ENCODE peak calls at places on chromosome 17, in ten cellular contexts. One of them, this sample, is unnamed.

GRCh38 chr17:81093576-81094223 is 58.7 kb downstream of the BAIAP2 start:
- DNase-seq in lung: no peak
- DNase-seq in ovary: no peak
- DNase-seq in left ventricle myocardium inferior: no peak
- DNase-seq in PC-9: no peak
- DNase-seq in right lobe of liver: no peak
- DNase-seq in cardiac muscle cell: no peak
- DNase-seq in heart right ventricle: no peak
- DNase-seq in adrenal gland: no peak
- DNase-seq in neural progenitor cell: peak
- DNase-seq in this sample: no peak

GRCh38 chr17:33730131-33730530 is 437.0 kb upstream of the ASIC2 start:
- DNase-seq in lung: no peak
- DNase-seq in ovary: no peak
- DNase-seq in left ventricle myocardium inferior: no peak
- DNase-seq in PC-9: no peak
- DNase-seq in right lobe of liver: no peak
- DNase-seq in cardiac muscle cell: no peak
- DNase-seq in heart right ventricle: no peak
- DNase-seq in adrenal gland: no peak
- DNase-seq in neural progenitor cell: no peak
- DNase-seq in this sample: no peak

GRCh38 chr17:33291248-33292183 is 1.6 kb downstream of the ASIC2 start:
- DNase-seq in lung: no peak
- DNase-seq in ovary: no peak
- DNase-seq in left ventricle myocardium inferior: no peak
- DNase-seq in PC-9: no peak
- DNase-seq in right lobe of liver: peak
- DNase-seq in cardiac muscle cell: peak
- DNase-seq in heart right ventricle: peak
- DNase-seq in adrenal gland: no peak
- DNase-seq in neural progenitor cell: peak
- DNase-seq in this sample: no peak

GRCh38 chr17:34254651-34255380 is at the start of gene CCL2:
- DNase-seq in lung: peak
- DNase-seq in ovary: peak
- DNase-seq in left ventricle myocardium inferior: peak
- DNase-seq in PC-9: no peak
- DNase-seq in right lobe of liver: peak
- DNase-seq in cardiac muscle cell: peak
- DNase-seq in heart right ventricle: peak
- DNase-seq in adrenal gland: peak
- DNase-seq in neural progenitor cell: peak
- DNase-seq in this sample: no peak

GRCh38 chr17:45320349-45320930 is 3.6 kb upstream of the MAP3K14 start:
- DNase-seq in lung: no peak
- DNase-seq in ovary: no peak
- DNase-seq in left ventricle myocardium inferior: no peak
- DNase-seq in PC-9: peak
- DNase-seq in right lobe of liver: no peak
- DNase-seq in cardiac muscle cell: no peak
- DNase-seq in heart right ventricle: no peak
- DNase-seq in adrenal gland: no peak
- DNase-seq in neural progenitor cell: no peak
- DNase-seq in this sample: no peak

GRCh38 chr17:63550816-63551639 is 751 bp downstream of the DCAF7 start:
- DNase-seq in lung: no peak
- DNase-seq in ovary: no peak
- DNase-seq in left ventricle myocardium inferior: no peak
- DNase-seq in PC-9: no peak
- DNase-seq in right lobe of liver: no peak
- DNase-seq in cardiac muscle cell: peak
- DNase-seq in heart right ventricle: no peak
- DNase-seq in adrenal gland: peak
- DNase-seq in neural progenitor cell: peak
- DNase-seq in this sample: no peak

GRCh38 chr17:81868674-81869220 is 2.4 kb downstream of the ARHGDIA start:
- DNase-seq in lung: no peak
- DNase-seq in ovary: peak
- DNase-seq in left ventricle myocardium inferior: no peak
- DNase-seq in PC-9: peak
- DNase-seq in right lobe of liver: peak
- DNase-seq in cardiac muscle cell: peak
- DNase-seq in heart right ventricle: no peak
- DNase-seq in adrenal gland: peak
- DNase-seq in neural progenitor cell: peak
- DNase-seq in this sample: no peak

GRCh38 chr17:1989135-1989534 is 36.0 kb downstream of the RTN4RL1 start:
- DNase-seq in lung: no peak
- DNase-seq in ovary: peak
- DNase-seq in left ventricle myocardium inferior: no peak
- DNase-seq in PC-9: peak
- DNase-seq in right lobe of liver: no peak
- DNase-seq in cardiac muscle cell: no peak
- DNase-seq in heart right ventricle: no peak
- DNase-seq in adrenal gland: peak
- DNase-seq in neural progenitor cell: no peak
- DNase-seq in this sample: no peak

GRCh38 chr17:82923366-82924113 is 83.7 kb upstream of the ZNF750 start:
- DNase-seq in lung: no peak
- DNase-seq in ovary: no peak
- DNase-seq in left ventricle myocardium inferior: peak
- DNase-seq in PC-9: no peak
- DNase-seq in right lobe of liver: peak
- DNase-seq in cardiac muscle cell: no peak
- DNase-seq in heart right ventricle: no peak
- DNase-seq in adrenal gland: no peak
- DNase-seq in neural progenitor cell: no peak
- DNase-seq in this sample: no peak

GRCh38 chr17:77365584-77366186 is 224.9 kb downstream of the SEC14L1 start:
- DNase-seq in lung: no peak
- DNase-seq in ovary: peak
- DNase-seq in left ventricle myocardium inferior: peak
- DNase-seq in PC-9: peak
- DNase-seq in right lobe of liver: no peak
- DNase-seq in cardiac muscle cell: no peak
- DNase-seq in heart right ventricle: peak
- DNase-seq in adrenal gland: peak
- DNase-seq in neural progenitor cell: no peak
- DNase-seq in this sample: peak

GRCh38 chr17:82097919-82098168 is 192 bp downstream of the FASN start:
- DNase-seq in lung: no peak
- DNase-seq in ovary: no peak
- DNase-seq in left ventricle myocardium inferior: no peak
- DNase-seq in PC-9: no peak
- DNase-seq in right lobe of liver: no peak
- DNase-seq in cardiac muscle cell: no peak
- DNase-seq in heart right ventricle: no peak
- DNase-seq in adrenal gland: no peak
- DNase-seq in neural progenitor cell: no peak
- DNase-seq in this sample: no peak

GRCh38 chr17:45902892-45903346 is 8.6 kb downstream of the MAPT start:
- DNase-seq in lung: no peak
- DNase-seq in ovary: no peak
- DNase-seq in left ventricle myocardium inferior: no peak
- DNase-seq in PC-9: no peak
- DNase-seq in right lobe of liver: peak
- DNase-seq in cardiac muscle cell: no peak
- DNase-seq in heart right ventricle: no peak
- DNase-seq in adrenal gland: peak
- DNase-seq in neural progenitor cell: no peak
- DNase-seq in this sample: no peak

GRCh38 chr17:42153919-42154491 is 784 bp downstream of the RAB5C start:
- DNase-seq in lung: no peak
- DNase-seq in ovary: no peak
- DNase-seq in left ventricle myocardium inferior: no peak
- DNase-seq in PC-9: no peak
- DNase-seq in right lobe of liver: no peak
- DNase-seq in cardiac muscle cell: no peak
- DNase-seq in heart right ventricle: no peak
- DNase-seq in adrenal gland: peak
- DNase-seq in neural progenitor cell: peak
- DNase-seq in this sample: no peak

GRCh38 chr17:50425001-50425681 is 877 bp upstream of the ACSF2 start:
- DNase-seq in lung: no peak
- DNase-seq in ovary: peak
- DNase-seq in left ventricle myocardium inferior: no peak
- DNase-seq in PC-9: peak
- DNase-seq in right lobe of liver: peak
- DNase-seq in cardiac muscle cell: no peak
- DNase-seq in heart right ventricle: no peak
- DNase-seq in adrenal gland: no peak
- DNase-seq in neural progenitor cell: no peak
- DNase-seq in this sample: no peak
- H3K27ac ChIP-seq in lung: peak
- H3K27ac ChIP-seq in ovary: peak
- H3K27ac ChIP-seq in left ventricle myocardium inferior: peak
- H3K27ac ChIP-seq in PC-9: peak
- H3K27ac ChIP-seq in right lobe of liver: peak
- H3K27ac ChIP-seq in cardiac muscle cell: peak
- H3K27ac ChIP-seq in heart right ventricle: peak
- H3K27ac ChIP-seq in adrenal gland: no peak
- H3K27ac ChIP-seq in neural progenitor cell: no peak
- H3K27ac ChIP-seq in this sample: peak

DNA sequence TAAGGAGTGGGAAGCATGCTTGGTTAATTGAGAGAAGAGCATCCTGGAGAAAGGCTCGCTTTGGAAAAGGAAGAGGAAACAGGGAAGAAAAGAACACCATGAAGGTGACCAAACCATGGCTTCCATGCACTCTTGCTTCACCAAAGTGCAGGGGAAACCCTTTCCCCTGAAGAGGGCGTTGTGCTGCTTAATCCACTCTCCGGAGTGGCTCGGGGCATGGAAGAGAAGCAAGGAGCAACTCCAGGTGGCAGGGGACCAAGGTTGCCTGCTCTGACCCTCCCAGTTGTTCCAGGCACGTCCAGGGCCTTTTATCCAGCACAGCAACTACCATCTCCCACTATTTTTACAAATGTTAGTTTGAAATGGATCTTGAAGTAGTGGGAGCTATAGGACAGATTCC is 108.1 kb downstream of the STX8 start:
- DNase-seq in lung: no peak
- DNase-seq in ovary: no peak
- DNase-seq in left ventricle myocardium inferior: no peak
- DNase-seq in PC-9: no peak
- DNase-seq in right lobe of liver: no peak
- DNase-seq in cardiac muscle cell: peak
- DNase-seq in heart right ventricle: no peak
- DNase-seq in adrenal gland: no peak
- DNase-seq in neural progenitor cell: peak
- DNase-seq in this sample: no peak
- TF ChIP-seq CTCF in lung: no peak
- TF ChIP-seq CTCF in ovary: no peak
- TF ChIP-seq CTCF in left ventricle myocardium inferior: peak
- TF ChIP-seq CTCF in PC-9: no peak
- TF ChIP-seq CTCF in right lobe of liver: no peak
- TF ChIP-seq CTCF in cardiac muscle cell: no peak
- TF ChIP-seq CTCF in heart right ventricle: no peak
- TF ChIP-seq CTCF in adrenal gland: no peak
- TF ChIP-seq CTCF in neural progenitor cell: peak
- TF ChIP-seq CTCF in this sample: no peak

DNA sequence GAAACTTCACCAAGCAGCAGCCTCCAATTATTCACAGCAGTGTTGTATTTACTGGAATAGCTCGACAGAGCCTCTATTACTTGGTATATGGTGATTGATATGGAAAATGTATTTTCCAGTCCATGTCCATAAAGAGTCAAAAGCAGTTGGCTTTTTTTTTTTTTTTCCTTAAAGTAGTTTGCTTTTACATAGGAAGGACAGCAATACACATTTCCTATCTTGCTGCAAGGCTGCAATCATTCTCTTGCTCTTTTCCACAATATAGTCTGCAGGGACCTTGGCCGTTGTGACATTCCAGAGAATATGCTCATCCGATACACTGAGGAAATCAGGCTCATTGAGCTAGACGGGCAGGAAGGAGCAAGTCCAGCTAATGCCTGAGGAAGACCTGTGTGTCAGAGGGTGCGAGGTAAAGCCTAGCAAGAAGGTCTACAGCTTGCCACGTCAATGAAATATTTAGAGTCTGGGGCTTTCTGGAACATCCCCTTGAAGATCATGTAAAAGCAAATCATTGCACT is 131.1 kb downstream of the ENGASE start:
- DNase-seq in lung: no peak
- DNase-seq in ovary: no peak
- DNase-seq in left ventricle myocardium inferior: no peak
- DNase-seq in PC-9: no peak
- DNase-seq in right lobe of liver: no peak
- DNase-seq in cardiac muscle cell: no peak
- DNase-seq in heart right ventricle: no peak
- DNase-seq in adrenal gland: no peak
- DNase-seq in neural progenitor cell: no peak
- DNase-seq in this sample: no peak
- H3K27ac ChIP-seq in lung: no peak
- H3K27ac ChIP-seq in ovary: no peak
- H3K27ac ChIP-seq in left ventricle myocardium inferior: no peak
- H3K27ac ChIP-seq in PC-9: no peak
- H3K27ac ChIP-seq in right lobe of liver: no peak
- H3K27ac ChIP-seq in cardiac muscle cell: no peak
- H3K27ac ChIP-seq in heart right ventricle: no peak
- H3K27ac ChIP-seq in adrenal gland: no peak
- H3K27ac ChIP-seq in neural progenitor cell: no peak
- H3K27ac ChIP-seq in this sample: no peak

GRCh38 chr17:7446669-7447068 is 1.8 kb downstream of the CHRNB1 start:
- DNase-seq in lung: no peak
- DNase-seq in ovary: no peak
- DNase-seq in left ventricle myocardium inferior: no peak
- DNase-seq in PC-9: no peak
- DNase-seq in right lobe of liver: no peak
- DNase-seq in cardiac muscle cell: no peak
- DNase-seq in heart right ventricle: no peak
- DNase-seq in adrenal gland: no peak
- DNase-seq in neural progenitor cell: peak
- DNase-seq in this sample: no peak

GRCh38 chr17:7443499-7444485 is 1.1 kb upstream of the CHRNB1 start:
- DNase-seq in lung: no peak
- DNase-seq in ovary: no peak
- DNase-seq in left ventricle myocardium inferior: no peak
- DNase-seq in PC-9: no peak
- DNase-seq in right lobe of liver: no peak
- DNase-seq in cardiac muscle cell: no peak
- DNase-seq in heart right ventricle: no peak
- DNase-seq in adrenal gland: no peak
- DNase-seq in neural progenitor cell: no peak
- DNase-seq in this sample: no peak

GRCh38 chr17:7442142-7442541 is 2.7 kb upstream of the CHRNB1 start:
- DNase-seq in lung: no peak
- DNase-seq in ovary: no peak
- DNase-seq in left ventricle myocardium inferior: no peak
- DNase-seq in PC-9: no peak
- DNase-seq in right lobe of liver: no peak
- DNase-seq in cardiac muscle cell: no peak
- DNase-seq in heart right ventricle: no peak
- DNase-seq in adrenal gland: no peak
- DNase-seq in neural progenitor cell: no peak
- DNase-seq in this sample: no peak

GRCh38 chr17:7444682-7445010 is 215 bp upstream of the CHRNB1 start:
- DNase-seq in lung: no peak
- DNase-seq in ovary: no peak
- DNase-seq in left ventricle myocardium inferior: no peak
- DNase-seq in PC-9: no peak
- DNase-seq in right lobe of liver: no peak
- DNase-seq in cardiac muscle cell: no peak
- DNase-seq in heart right ventricle: no peak
- DNase-seq in adrenal gland: no peak
- DNase-seq in neural progenitor cell: no peak
- DNase-seq in this sample: no peak

GRCh38 chr17:7445011-7445927 is at the start of gene CHRNB1:
- DNase-seq in lung: peak
- DNase-seq in ovary: peak
- DNase-seq in left ventricle myocardium inferior: peak
- DNase-seq in PC-9: peak
- DNase-seq in right lobe of liver: peak
- DNase-seq in cardiac muscle cell: peak
- DNase-seq in heart right ventricle: peak
- DNase-seq in adrenal gland: peak
- DNase-seq in neural progenitor cell: peak
- DNase-seq in this sample: peak
- TF ChIP-seq CTCF in lung: no peak
- TF ChIP-seq CTCF in ovary: no peak
- TF ChIP-seq CTCF in left ventricle myocardium inferior: peak
- TF ChIP-seq CTCF in PC-9: no peak
- TF ChIP-seq CTCF in right lobe of liver: no peak
- TF ChIP-seq CTCF in cardiac muscle cell: no peak
- TF ChIP-seq CTCF in heart right ventricle: peak
- TF ChIP-seq CTCF in adrenal gland: no peak
- TF ChIP-seq CTCF in neural progenitor cell: peak
- TF ChIP-seq CTCF in this sample: no peak

This sample was measured in coronary artery.